ENCODE peak calls at places on chromosomes 16 and 17, in ten cellular contexts. Q, J, Y, V, F, N, A, H, X and T are unnamed samples.

GRCh38 chr16:72635104-72635503 is 412.8 kb downstream of the ZFHX3 start:
- DNase-seq in Q (no peak), J (no peak), Y (peak; percentile 20), V (no peak), F (no peak), N (no peak), A (no peak), H (peak; percentile 9), X (no peak), T (no peak)

GRCh38 chr17:2975469-2975958 is 87.9 kb downstream of the OR1D5 start:
- DNase-seq in Q (peak; percentile 44), J (peak; percentile 27), Y (peak; percentile 74), V (no peak), F (peak; percentile 87), N (no peak), A (peak; percentile 12), H (peak; percentile 79), X (peak; percentile 54), T (no peak)

GRCh38 chr17:74408830-74409229 is 23.1 kb upstream of the GPRC5C start:
- DNase-seq in Q (no peak), J (no peak), Y (no peak), V (no peak), F (no peak), N (no peak), A (no peak), H (no peak), X (no peak), T (no peak)

GRCh38 chr17:29505826-29506225 is 61.0 kb downstream of the ABHD15 start:
- DNase-seq in Q (no peak), J (no peak), Y (no peak), V (no peak), F (no peak), N (no peak), A (no peak), H (no peak), X (no peak), T (no peak)

GRCh38 chr17:68052810-68053209 is 17.3 kb downstream of the KPNA2 start:
- DNase-seq in Q (no peak), J (no peak), Y (no peak), V (no peak), F (no peak), N (no peak), A (no peak), H (no peak), X (no peak), T (no peak)

GRCh38 chr17:15171433-15172047 is 93.6 kb downstream of the PMP22 start:
- DNase-seq in Q (peak; percentile 52), J (peak; percentile 91), Y (peak; percentile 83), V (peak; percentile 83), F (peak; percentile 37), N (peak; percentile 78), A (peak; percentile 36), H (peak; percentile 47), X (peak; percentile 96), T (peak; percentile 75)

GRCh38 chr16:48451323-48451722 is 66.1 kb upstream of the SIAH1 start:
- DNase-seq in Q (no peak), J (no peak), Y (no peak), V (no peak), F (no peak), N (no peak), A (no peak), H (no peak), X (no peak), T (no peak)

GRCh38 chr17:17514361-17514992 is 18.3 kb upstream of the RASD1 start:
- DNase-seq in Q (no peak), J (no peak), Y (no peak), V (no peak), F (no peak), N (no peak), A (no peak), H (no peak), X (no peak), T (peak; percentile 50)

GRCh38 chr17:29196784-29197515 is 16.8 kb upstream of the MYO18A start:
- DNase-seq in Q (no peak), J (no peak), Y (no peak), V (no peak), F (no peak), N (no peak), A (no peak), H (no peak), X (peak; percentile 54), T (no peak)

GRCh38 chr17:12664894-12665262 is 812 bp upstream of the MYOCD start:
- DNase-seq in Q (no peak), J (no peak), Y (no peak), V (no peak), F (no peak), N (no peak), A (no peak), H (no peak), X (peak; percentile 63), T (no peak)

DNA sequence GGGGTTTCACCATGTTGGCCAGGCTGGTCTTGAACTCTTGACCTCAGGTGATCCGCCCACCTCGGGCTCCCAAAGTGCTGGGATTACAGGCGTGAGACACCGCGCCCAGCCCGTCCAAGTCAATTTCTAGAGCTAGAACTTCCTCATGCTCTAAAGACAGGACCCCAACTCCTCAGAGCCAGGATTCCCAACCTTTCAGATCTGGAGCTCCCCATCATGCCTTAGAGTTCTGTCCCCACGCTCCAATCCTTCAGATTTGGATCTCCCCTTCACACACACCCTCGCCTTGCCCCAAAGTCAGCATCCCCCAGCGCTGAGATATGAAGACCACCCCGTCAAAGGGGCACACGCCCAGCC is 448 bp downstream of the KCTD19 start:
- DNase-seq in Q (no peak), J (no peak), Y (no peak), V (no peak), F (no peak), N (no peak), A (no peak), H (no peak), X (no peak), T (no peak)
- H3K9ac ChIP-seq in Q (peak overlapping the region; percentile 46), J (no peak overlapping the region), Y (no peak overlapping the region), V (no peak overlapping the region), F (peak overlapping the region; percentile 49), N (peak overlapping the region; percentile 4), A (peak overlapping the region; percentile 53), H (no peak overlapping the region), X (no peak overlapping the region), T (peak overlapping the region; percentile 80)

GRCh38 chr16:53356478-53357207 is 77.6 kb upstream of the RBL2 start:
- DNase-seq in Q (no peak), J (no peak), Y (no peak), V (no peak), F (no peak), N (no peak), A (no peak), H (no peak), X (peak; percentile 63), T (no peak)
- TF ChIP-seq CTCF in Q (no peak), J (peak; percentile 65), Y (peak; percentile 8), V (peak; percentile 53), F (peak; percentile 27), N (no peak), A (no peak), H (no peak), X (peak; percentile 65), T (no peak)

DNA sequence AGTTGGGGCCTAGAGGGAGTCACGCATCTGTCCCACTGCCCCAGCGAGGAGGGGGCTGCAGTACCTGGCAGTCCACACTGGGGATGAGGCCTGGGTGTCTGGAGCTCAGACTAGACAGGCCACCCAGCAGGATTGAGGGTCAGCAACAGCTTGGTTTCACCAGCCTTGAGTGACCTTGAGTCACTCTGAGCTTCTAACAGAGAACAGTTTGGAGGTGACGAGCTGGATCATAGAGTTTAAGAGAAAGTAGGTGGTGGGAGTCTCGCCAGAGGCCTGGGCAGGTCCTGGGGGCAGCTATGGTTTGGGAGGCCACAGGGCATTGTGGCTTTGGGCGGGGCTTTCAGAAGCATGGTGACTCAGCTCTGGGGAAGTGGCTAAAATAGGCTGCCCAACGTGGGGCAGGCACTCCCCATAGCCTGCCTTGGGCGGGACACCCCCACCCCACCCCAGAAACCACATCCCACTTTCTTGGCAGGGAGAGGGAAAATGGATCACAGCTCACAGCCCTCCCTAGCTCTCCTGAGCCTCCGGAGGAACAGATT is 20.5 kb downstream of the CDC42EP4 start:
- DNase-seq in Q (peak; percentile 73), J (peak; percentile 25), Y (peak; percentile 98), V (no peak), F (no peak), N (peak; percentile 95), A (peak; percentile 89), H (peak; percentile 89), X (no peak), T (peak; percentile 89)
- H3K9ac ChIP-seq in Q (no peak overlapping the region), J (no peak overlapping the region), Y (peak overlapping the region; percentile 87), V (no peak overlapping the region), F (no peak overlapping the region), N (peak overlapping the region; percentile 37), A (peak overlapping the region; percentile 81), H (peak overlapping the region; percentile 51), X (no peak overlapping the region), T (no peak overlapping the region)

GRCh38 chr16:57667069-57667525 is 1.0 kb upstream of the ADGRG3 start:
- DNase-seq in Q (no peak), J (no peak), Y (no peak), V (no peak), F (no peak), N (no peak), A (no peak), H (no peak), X (no peak), T (no peak)

GRCh38 chr16:57668630-57669475 is 747 bp downstream of the ADGRG3 start:
- DNase-seq in Q (no peak), J (no peak), Y (no peak), V (no peak), F (no peak), N (no peak), A (no peak), H (no peak), X (no peak), T (no peak)

GRCh38 chr16:57668259-57668563 is at the start of gene ADGRG3:
- DNase-seq in Q (no peak), J (no peak), Y (no peak), V (no peak), F (no peak), N (no peak), A (no peak), H (no peak), X (no peak), T (peak; percentile 54)

GRCh38 chr16:57666353-57667068 is 1.6 kb upstream of the ADGRG3 start:
- DNase-seq in Q (no peak), J (no peak), Y (no peak), V (no peak), F (no peak), N (no peak), A (no peak), H (no peak), X (no peak), T (peak; percentile 63)

DNA sequence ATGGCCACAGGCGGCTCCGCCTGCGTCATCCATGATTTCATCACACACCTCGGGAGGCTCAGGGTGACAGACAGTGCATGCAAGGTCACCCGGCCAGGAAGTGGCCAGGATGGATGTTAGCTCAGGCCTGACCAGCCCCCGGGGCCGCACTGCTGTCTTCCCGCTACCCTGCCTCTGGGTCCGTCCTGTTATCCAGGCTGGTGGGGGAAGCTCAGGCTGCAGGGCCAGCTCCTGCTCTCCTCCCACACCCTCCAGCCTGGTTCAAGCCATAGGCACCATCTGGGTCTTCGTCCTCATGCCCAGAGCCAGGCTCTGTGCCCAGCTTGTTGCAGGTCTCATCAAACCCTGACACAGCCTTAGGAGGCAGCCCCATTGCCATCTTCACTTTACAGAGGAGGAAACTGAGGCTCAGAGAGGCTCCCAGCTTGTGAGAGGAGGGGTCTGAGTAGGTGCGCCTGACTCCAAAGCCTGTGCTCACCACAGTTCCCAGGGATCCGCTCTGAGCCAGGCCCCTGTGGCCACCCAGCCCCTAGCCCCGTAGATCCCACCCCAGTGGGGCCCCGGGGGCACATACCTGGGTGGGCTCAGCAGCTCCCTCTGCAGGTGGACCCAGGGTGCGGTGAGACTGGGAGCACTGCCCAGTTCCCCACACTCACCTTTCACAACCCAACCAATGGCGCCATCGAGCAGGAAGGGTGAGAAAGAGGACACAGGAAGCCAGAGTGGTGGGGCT is 414 bp upstream of the ADGRG3 start:
- DNase-seq in Q (no peak), J (peak; percentile 57), Y (no peak), V (peak; percentile 75), F (peak; percentile 91), N (peak; percentile 11), A (no peak), H (no peak), X (peak; percentile 74), T (peak; percentile 78)
- TF ChIP-seq CTCF in Q (no peak), J (peak; percentile 68), Y (peak; percentile 32), V (peak; percentile 68), F (peak; percentile 79), N (no peak), A (no peak), H (peak; percentile 26), X (peak; percentile 68), T (no peak)